ENCODE peak calls at places on chromosome 16, in nine cellular contexts. A is prostate gland, F is adrenal gland, Z is aorta, S is small intestine, R is stomach, U is cardiac muscle cell, J is IMR-90, E is PC-3. V is an unnamed sample. For H3K36me3, the result is how much of the 10 kb centered on the place peaks cover.

GRCh38 chr16:568401-569258 is 1.1 kb upstream of the PIGQ start:
- DNase-seq in Z (no peak), U (no peak), J (no peak), F (no peak), R (peak), A (no peak), S (peak), E (no peak), V (no peak)

GRCh38 chr16:64654137-64654652 is 467.7 kb downstream of the CDH11 start:
- DNase-seq in Z (no peak), R (no peak), J (peak), E (no peak), U (no peak), A (no peak), S (no peak), F (no peak), V (no peak)

GRCh38 chr16:58418601-58419000 is 26.3 kb downstream of the GINS3 start:
- DNase-seq in F (peak), Z (no peak), J (peak), U (no peak), E (peak), R (no peak), S (no peak), A (no peak), V (no peak)

GRCh38 chr16:73268311-73268997 is 220.5 kb upstream of the ZFHX3 start:
- DNase-seq in Z (no peak), J (peak), E (no peak), S (peak), R (no peak), F (no peak), U (no peak), A (no peak), V (no peak)

GRCh38 chr16:166375-167116 is 768 bp downstream of the HBM start:
- DNase-seq in E (no peak), A (no peak), F (no peak), J (no peak), U (no peak), Z (no peak), S (no peak), R (no peak), V (no peak)

GRCh38 chr16:15552507-15552906 is 90.4 kb downstream of the MARF1 start:
- DNase-seq in F (no peak), S (no peak), A (no peak), Z (no peak), U (no peak), R (no peak), J (no peak), E (no peak), V (no peak)

GRCh38 chr16:81189100-81189664 is 49.3 kb upstream of the BCO1 start:
- DNase-seq in F (peak), A (no peak), U (peak), E (no peak), S (no peak), R (peak), J (peak), Z (peak), V (no peak)

GRCh38 chr16:76964464-76965154 is 226.4 kb upstream of the MON1B start:
- DNase-seq in U (no peak), A (no peak), S (no peak), E (peak), J (no peak), R (no peak), F (no peak), Z (no peak), V (no peak)

GRCh38 chr16:9845661-9846361 is 336.4 kb downstream of the GRIN2A start:
- DNase-seq in F (no peak), A (no peak), Z (no peak), R (no peak), E (peak), U (no peak), J (no peak), S (no peak), V (no peak)

DNA sequence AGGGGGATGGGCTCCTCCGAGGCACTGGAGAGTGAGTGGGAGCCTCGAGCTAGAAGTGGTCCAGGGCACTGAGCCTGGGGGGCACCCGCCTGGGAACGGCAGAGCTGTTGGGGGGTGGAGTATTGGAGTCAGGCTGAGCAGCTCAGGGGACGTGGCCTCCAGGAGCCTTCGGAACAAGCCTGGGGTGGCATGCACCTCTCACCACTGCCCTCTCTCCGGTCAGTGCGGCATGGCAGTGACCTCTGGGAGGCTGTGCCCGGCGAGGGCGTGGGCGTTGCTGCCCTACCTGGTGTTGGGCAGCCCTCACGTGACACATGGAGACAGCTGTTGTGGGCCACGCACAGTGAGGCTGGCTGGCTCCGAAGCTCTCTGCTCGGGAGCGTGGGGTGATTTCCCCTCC is 13.9 kb downstream of the PRSS27 start:
- DNase-seq in F (no peak), E (no peak), R (no peak), J (no peak), U (no peak), S (no peak), Z (no peak), A (no peak), V (no peak)
- H3K36me3 ChIP-seq in F (half or more), E (under half), R (half or more), J (under half), U (under half), S (under half), Z (under half), A (under half), V (under half)

GRCh38 chr16:67438098-67438791 is 7.3 kb downstream of the HSD11B2 start:
- DNase-seq in R (no peak), J (no peak), E (no peak), U (no peak), F (no peak), A (no peak), S (no peak), Z (no peak), V (no peak)
- H3K36me3 ChIP-seq in R (half or more), J (under half), E (under half), U (under half), F (under half), A (under half), S (under half), Z (under half), V (under half)

GRCh38 chr16:29876186-29876577 is 13.2 kb upstream of the CDIPT start:
- DNase-seq in U (no peak), A (no peak), S (no peak), Z (no peak), J (no peak), R (no peak), E (no peak), F (no peak), V (no peak)
- H3K36me3 ChIP-seq in U (under half), A (under half), S (under half), Z (under half), J (under half), R (under half), E (under half), F (under half), V (under half)

GRCh38 chr16:49634235-49635008 is 221.5 kb downstream of the ZNF423 start:
- DNase-seq in A (no peak), E (no peak), R (no peak), S (no peak), U (no peak), F (no peak), J (no peak), Z (no peak), V (no peak)
- H3K36me3 ChIP-seq in A (under half), E (under half), R (under half), S (under half), U (under half), F (under half), J (under half), Z (under half), V (under half)

DNA sequence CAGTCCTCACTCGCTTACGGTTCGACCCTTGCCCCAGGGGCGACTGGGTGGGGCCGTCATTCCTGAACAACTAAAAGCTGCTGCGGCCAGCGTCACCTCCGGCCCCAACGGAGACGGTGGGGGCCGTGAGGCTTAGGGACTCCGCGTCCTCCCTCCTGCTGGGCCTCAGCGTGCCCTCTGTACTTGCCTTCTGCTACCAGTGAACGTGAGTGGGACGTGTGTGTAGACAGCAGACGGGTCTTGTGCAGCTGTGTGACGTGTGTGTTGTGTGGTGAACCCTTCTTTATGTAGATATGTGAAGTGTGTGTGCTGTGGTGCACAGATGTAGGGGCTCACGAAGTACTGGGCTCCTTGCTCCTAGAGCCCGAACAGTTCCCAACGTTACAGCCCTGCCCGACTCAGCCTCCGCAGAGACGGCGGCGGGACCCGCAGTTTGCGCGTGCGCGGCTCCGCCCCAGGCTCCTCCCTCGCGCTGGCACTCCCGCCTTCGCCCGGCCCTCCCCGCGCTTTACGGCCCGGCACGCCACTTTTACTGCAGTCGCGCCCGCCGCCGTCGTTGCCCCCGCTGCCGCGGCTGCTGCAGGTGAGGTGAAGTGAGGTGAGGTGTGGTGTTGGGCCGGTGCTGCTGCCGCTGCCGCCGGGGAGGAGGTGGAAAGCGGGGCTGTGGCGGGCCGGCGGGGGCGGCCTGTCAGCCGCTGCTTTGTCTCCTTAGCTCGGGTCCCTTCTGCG is at the start of gene PHAF1:
- DNase-seq in E (peak), Z (peak), F (peak), J (peak), R (peak), A (peak), S (peak), U (peak), V (peak)
- H3K36me3 ChIP-seq in E (under half), Z (under half), F (under half), J (under half), R (under half), A (under half), S (under half), U (under half), V (under half)

GRCh38 chr16:24776486-24777220 is 47.2 kb downstream of the TNRC6A start:
- DNase-seq in S (no peak), Z (peak), A (no peak), R (peak), F (peak), J (peak), E (no peak), U (no peak), V (no peak)
- H3K36me3 ChIP-seq in S (under half), Z (under half), A (under half), R (half or more), F (under half), J (under half), E (under half), U (under half), V (under half)

DNA sequence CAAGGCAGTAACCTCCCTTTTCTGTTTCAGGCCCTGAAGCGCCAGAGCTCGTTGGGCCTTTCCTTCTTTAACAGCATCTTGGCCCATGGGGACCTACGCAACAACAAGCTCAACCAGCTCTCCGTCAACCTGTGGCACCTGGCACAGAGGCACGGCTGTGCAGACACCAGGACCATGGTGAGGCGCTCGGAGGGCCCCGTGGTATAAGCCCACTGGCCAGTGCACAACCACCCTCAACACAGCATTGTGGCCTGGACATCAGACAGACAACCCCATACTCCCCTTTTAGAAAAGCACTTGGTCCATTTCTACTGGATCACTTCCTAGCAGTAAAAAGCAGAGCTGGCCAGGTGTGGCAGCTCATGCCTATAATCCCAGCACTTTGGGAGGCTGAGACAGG is 18.6 kb downstream of the KNOP1 start:
- DNase-seq in J (no peak), Z (no peak), U (no peak), F (no peak), A (no peak), S (no peak), R (no peak), E (no peak), V (no peak)
- H3K36me3 ChIP-seq in J (under half), Z (under half), U (under half), F (under half), A (under half), S (under half), R (half or more), E (under half), V (under half)

V was measured in CD8-positive, alpha-beta T cell.